ENCODE peak calls at places on chromosomes 2 and 18, in eight cellular contexts. Z is activated T-helper 1 cell treated with anti-CD3 and anti-CD28 coated beads, Interleukin-12 subunit alpha, Interleukin-12 subunit beta, Interleukin-2, Interleukin-4 antibody, amounts not matched to agents 30 ng/mL and 10 ng/mL and 1 ng/mL, durations not matched to agents 14 hours and 24 hours and 36 hours; I is cerebellar cortex; J is NCI-H2171 treated with DMSO at 0.1 percent for 48 hours; E is NCI-H524; S is gastrocnemius medialis; A is RWPE2; Y is astrocyte of the spinal cord. W is an unnamed sample.

GRCh38 chr2:166230024-166230723 is 102.4 kb upstream of the SCN1A start:
- DNase-seq in S (no peak), J (no peak), E (no peak), Z (no peak), A (no peak), Y (peak), I (no peak), W (no peak)

GRCh38 chr2:128690869-128691268 is 372.2 kb upstream of the HS6ST1 start:
- DNase-seq in Y (no peak), E (no peak), Z (no peak), I (no peak), S (no peak), J (no peak), A (no peak), W (peak)

GRCh38 chr2:201363857-201364560 is 6.9 kb upstream of the FLACC1 start:
- DNase-seq in Z (peak), I (peak), S (no peak), Y (peak), A (no peak), J (peak), E (no peak), W (peak)

GRCh38 chr18:69674292-69674877 is 273.3 kb downstream of the CD226 start:
- DNase-seq in I (no peak), Z (no peak), J (no peak), Y (no peak), A (no peak), S (no peak), E (no peak), W (no peak)

GRCh38 chr2:33579226-33579625 is 19.9 kb downstream of the FAM98A start:
- DNase-seq in I (no peak), S (no peak), Z (no peak), Y (no peak), E (no peak), A (no peak), J (peak), W (no peak)

GRCh38 chr18:28439870-28440269 is 262.9 kb upstream of the CDH2 start:
- DNase-seq in I (no peak), Y (no peak), Z (no peak), A (no peak), J (peak), E (no peak), S (no peak), W (no peak)

GRCh38 chr2:162114291-162114690 is 37.8 kb downstream of the GCG start:
- DNase-seq in A (no peak), Y (peak), Z (no peak), J (no peak), I (no peak), S (no peak), E (no peak), W (no peak)

GRCh38 chr2:225040862-225041209 is 1.4 kb downstream of the DOCK10 start:
- DNase-seq in J (no peak), E (no peak), Z (no peak), I (no peak), Y (peak), S (no peak), A (no peak), W (peak)

GRCh38 chr2:224260605-224261004 is 141.3 kb downstream of the FAM124B start:
- DNase-seq in I (peak), A (no peak), Z (no peak), E (no peak), S (no peak), J (no peak), Y (no peak), W (no peak)

GRCh38 chr18:79402209-79402576 is 6.5 kb downstream of the NFATC1 start:
- DNase-seq in S (no peak), A (no peak), Y (no peak), I (no peak), Z (no peak), E (no peak), J (no peak), W (no peak)

GRCh38 chr18:75048776-75049454 is 160.0 kb downstream of the PTGR3 start:
- DNase-seq in A (no peak), S (no peak), E (no peak), Z (no peak), J (no peak), Y (no peak), I (peak), W (no peak)

GRCh38 chr2:164840458-164840929 is 1.1 kb downstream of the COBLL1 start:
- DNase-seq in S (peak), A (peak), Y (no peak), J (peak), I (no peak), E (no peak), Z (no peak), W (no peak)

GRCh38 chr2:240869109-240869955 is 708 bp downstream of the AGXT start:
- DNase-seq in I (no peak), S (no peak), E (no peak), J (no peak), A (no peak), Z (no peak), Y (no peak), W (no peak)

GRCh38 chr18:45938488-45938935 is 28.6 kb downstream of the EPG5 start:
- DNase-seq in J (no peak), A (no peak), S (no peak), Z (no peak), E (no peak), Y (no peak), I (no peak), W (no peak)

GRCh38 chr2:139526781-139527180 is 746.6 kb upstream of the NXPH2 start:
- DNase-seq in J (no peak), Y (no peak), I (no peak), Z (no peak), A (no peak), E (no peak), S (no peak), W (no peak)

GRCh38 chr2:3633982-3634630 is 23.9 kb upstream of the ALLC start:
- DNase-seq in E (no peak), Y (no peak), A (peak), J (no peak), S (no peak), I (no peak), Z (no peak), W (no peak)

GRCh38 chr2:238875531-238876231 is 27.8 kb downstream of the TWIST2 start:
- DNase-seq in Y (no peak), Z (no peak), A (no peak), J (no peak), S (no peak), I (no peak), E (no peak), W (no peak)

GRCh38 chr2:172545408-172546075 is 10.3 kb upstream of the PDK1 start:
- DNase-seq in E (no peak), I (no peak), S (no peak), Z (no peak), J (no peak), Y (no peak), A (no peak), W (no peak)

GRCh38 chr2:58035352-58035751 is 11.3 kb upstream of the VRK2 start:
- DNase-seq in E (no peak), I (no peak), J (no peak), Y (no peak), Z (no peak), S (no peak), A (no peak), W (no peak)

GRCh38 chr2:38581193-38582147 is 21.3 kb downstream of the HNRNPLL start:
- DNase-seq in S (no peak), A (no peak), Z (peak), J (peak), I (peak), E (no peak), Y (peak), W (peak)

GRCh38 chr2:75157435-75157834 is 41.9 kb downstream of the TACR1 start:
- DNase-seq in Z (no peak), S (no peak), I (no peak), A (no peak), J (no peak), Y (no peak), E (no peak), W (peak)

GRCh38 chr2:100844514-100844913 is 24.6 kb downstream of the NPAS2 start:
- DNase-seq in I (no peak), Z (no peak), A (no peak), E (no peak), S (no peak), Y (no peak), J (no peak), W (no peak)

GRCh38 chr2:240737958-240738357 is 46.3 kb downstream of the AQP12A start:
- DNase-seq in E (no peak), A (no peak), Z (no peak), S (no peak), Y (no peak), J (no peak), I (no peak), W (no peak)

GRCh38 chr2:86045541-86045940 is 60.1 kb downstream of the POLR1A start:
- DNase-seq in J (no peak), A (peak), I (no peak), S (no peak), Z (no peak), E (no peak), Y (no peak), W (no peak)

W was measured in GM10248.